ENCODE peak calls at places on chromosomes 1 and 21, in five cellular contexts. One of them, this sample, is unnamed.

GRCh38 chr1:86517336-86517735 is 29.5 kb upstream of the CLCA4 start:
- DNase-seq in IMR-90: no peak
- DNase-seq in NT2/D1: no peak
- DNase-seq in neuronal stem cell: no peak
- DNase-seq in cardiac muscle cell: no peak
- DNase-seq in this sample: no peak

GRCh38 chr1:193402032-193402431 is 215.6 kb upstream of the B3GALT2 start:
- DNase-seq in cardiac muscle cell: no peak
- DNase-seq in neuronal stem cell: no peak
- DNase-seq in IMR-90: no peak
- DNase-seq in NT2/D1: no peak
- DNase-seq in this sample: no peak

GRCh38 chr1:4084053-4084431 is 184.0 kb upstream of the C1orf174 start:
- DNase-seq in NT2/D1: no peak
- DNase-seq in IMR-90: no peak
- DNase-seq in neuronal stem cell: no peak
- DNase-seq in cardiac muscle cell: no peak
- DNase-seq in this sample: no peak

GRCh38 chr1:27862004-27862403 is 10.3 kb upstream of the THEMIS2 start:
- DNase-seq in IMR-90: no peak
- DNase-seq in NT2/D1: no peak
- DNase-seq in neuronal stem cell: no peak
- DNase-seq in cardiac muscle cell: no peak
- DNase-seq in this sample: no peak

GRCh38 chr1:182229907-182230522 is 161.6 kb downstream of the GLUL start:
- DNase-seq in IMR-90: no peak
- DNase-seq in NT2/D1: no peak
- DNase-seq in neuronal stem cell: peak; percentile 18
- DNase-seq in cardiac muscle cell: no peak
- DNase-seq in this sample: no peak

GRCh38 chr1:221230605-221231004 is 351.4 kb downstream of the HLX start:
- DNase-seq in cardiac muscle cell: no peak
- DNase-seq in NT2/D1: no peak
- DNase-seq in IMR-90: peak; percentile 37
- DNase-seq in neuronal stem cell: no peak
- DNase-seq in this sample: no peak

GRCh38 chr21:45551316-45551715 is 9.1 kb upstream of the SLC19A1 start:
- DNase-seq in cardiac muscle cell: peak; percentile 60
- DNase-seq in IMR-90: peak; percentile 91
- DNase-seq in NT2/D1: no peak
- DNase-seq in neuronal stem cell: no peak
- DNase-seq in this sample: no peak

GRCh38 chr1:203508463-203508862 is 14.5 kb downstream of the OPTC start:
- DNase-seq in neuronal stem cell: no peak
- DNase-seq in IMR-90: no peak
- DNase-seq in cardiac muscle cell: no peak
- DNase-seq in NT2/D1: no peak
- DNase-seq in this sample: no peak

GRCh38 chr1:39755965-39756659 is 15.0 kb downstream of the OXCT2 start:
- DNase-seq in NT2/D1: no peak
- DNase-seq in cardiac muscle cell: no peak
- DNase-seq in neuronal stem cell: no peak
- DNase-seq in IMR-90: no peak
- DNase-seq in this sample: no peak

GRCh38 chr21:37045139-37045538 is 27.7 kb downstream of the PIGP start:
- DNase-seq in cardiac muscle cell: no peak
- DNase-seq in NT2/D1: no peak
- DNase-seq in IMR-90: no peak
- DNase-seq in neuronal stem cell: no peak
- DNase-seq in this sample: no peak

GRCh38 chr1:59272507-59272906 is 24.4 kb upstream of the FGGY start:
- DNase-seq in IMR-90: peak; percentile 75
- DNase-seq in cardiac muscle cell: peak; percentile 34
- DNase-seq in neuronal stem cell: no peak
- DNase-seq in NT2/D1: no peak
- DNase-seq in this sample: no peak

GRCh38 chr1:41773842-41774241 is 144.9 kb downstream of the HIVEP3 start:
- DNase-seq in NT2/D1: no peak
- DNase-seq in neuronal stem cell: no peak
- DNase-seq in cardiac muscle cell: no peak
- DNase-seq in IMR-90: no peak
- DNase-seq in this sample: no peak

GRCh38 chr1:192539450-192540132 is 36.0 kb upstream of the RGS1 start:
- DNase-seq in cardiac muscle cell: peak; percentile 98
- DNase-seq in NT2/D1: peak; percentile 59
- DNase-seq in IMR-90: peak; percentile 98
- DNase-seq in neuronal stem cell: peak; percentile 69
- DNase-seq in this sample: no peak

GRCh38 chr1:205187420-205187819 is 24.1 kb downstream of the DSTYK start:
- DNase-seq in neuronal stem cell: no peak
- DNase-seq in NT2/D1: no peak
- DNase-seq in IMR-90: no peak
- DNase-seq in cardiac muscle cell: no peak
- DNase-seq in this sample: no peak

GRCh38 chr1:30617161-30617560 is 106.2 kb downstream of the MATN1 start:
- DNase-seq in neuronal stem cell: no peak
- DNase-seq in cardiac muscle cell: no peak
- DNase-seq in NT2/D1: no peak
- DNase-seq in IMR-90: no peak
- DNase-seq in this sample: no peak

GRCh38 chr21:16193758-16194606 is 464.2 kb downstream of the USP25 start:
- DNase-seq in cardiac muscle cell: peak; percentile 87
- DNase-seq in IMR-90: peak; percentile 79
- DNase-seq in NT2/D1: peak; percentile 48
- DNase-seq in neuronal stem cell: peak; percentile 81
- DNase-seq in this sample: no peak

GRCh38 chr1:232805269-232806070 is at the start of gene MAP10:
- DNase-seq in IMR-90: peak; percentile 71
- DNase-seq in cardiac muscle cell: peak; percentile 85
- DNase-seq in neuronal stem cell: peak; percentile 74
- DNase-seq in NT2/D1: no peak
- DNase-seq in this sample: peak; percentile 79

GRCh38 chr1:172905452-172905851 is 145.3 kb downstream of the TNFSF18 start:
- DNase-seq in neuronal stem cell: no peak
- DNase-seq in NT2/D1: no peak
- DNase-seq in cardiac muscle cell: no peak
- DNase-seq in IMR-90: peak; percentile 73
- DNase-seq in this sample: no peak

GRCh38 chr21:41733951-41734689 is 32.7 kb downstream of the RIPK4 start:
- DNase-seq in NT2/D1: no peak
- DNase-seq in cardiac muscle cell: no peak
- DNase-seq in neuronal stem cell: no peak
- DNase-seq in IMR-90: no peak
- DNase-seq in this sample: no peak

GRCh38 chr21:41737656-41738324 is 29.1 kb downstream of the RIPK4 start:
- DNase-seq in IMR-90: no peak
- DNase-seq in neuronal stem cell: no peak
- DNase-seq in NT2/D1: no peak
- DNase-seq in cardiac muscle cell: no peak
- DNase-seq in this sample: peak; percentile 10

GRCh38 chr21:41739936-41740335 is 26.9 kb downstream of the RIPK4 start:
- DNase-seq in NT2/D1: no peak
- DNase-seq in neuronal stem cell: no peak
- DNase-seq in IMR-90: no peak
- DNase-seq in cardiac muscle cell: no peak
- DNase-seq in this sample: no peak

GRCh38 chr21:41739011-41739410 is 27.8 kb downstream of the RIPK4 start:
- DNase-seq in NT2/D1: no peak
- DNase-seq in cardiac muscle cell: no peak
- DNase-seq in neuronal stem cell: no peak
- DNase-seq in IMR-90: no peak
- DNase-seq in this sample: no peak

DNA sequence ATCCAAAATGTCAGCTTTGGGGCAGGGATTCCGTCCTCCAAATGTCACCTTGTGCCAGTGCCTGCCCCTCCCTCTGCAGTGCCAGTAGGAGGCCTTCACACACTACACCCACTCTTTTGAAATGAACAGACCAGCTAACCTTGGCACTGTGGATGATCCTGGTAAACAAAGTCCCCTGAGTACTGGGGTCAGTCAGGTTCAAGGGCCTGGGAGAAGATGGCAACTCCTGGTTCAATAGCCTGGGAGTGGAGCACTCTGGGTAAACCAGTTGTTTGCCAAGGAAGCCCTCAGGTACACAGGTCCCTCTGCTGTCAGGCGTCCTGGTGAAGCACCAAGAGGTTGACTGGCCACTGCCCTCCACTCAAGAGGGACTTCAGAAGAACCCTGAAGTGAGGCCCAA is 30.4 kb downstream of the RIPK4 start:
- DNase-seq in IMR-90: no peak
- DNase-seq in NT2/D1: no peak
- DNase-seq in cardiac muscle cell: no peak
- DNase-seq in neuronal stem cell: no peak
- DNase-seq in this sample: no peak
- H3K9me3 ChIP-seq in IMR-90: peaks cover 10% of the 10 kb centered on the region
- H3K9me3 ChIP-seq in NT2/D1: peaks cover 35% of the 10 kb centered on the region
- H3K9me3 ChIP-seq in cardiac muscle cell: no peaks in the 10 kb centered on the region
- H3K9me3 ChIP-seq in neuronal stem cell: peaks cover 8% of the 10 kb centered on the region
- H3K9me3 ChIP-seq in this sample: peaks cover 12% of the 10 kb centered on the region

GRCh38 chr1:1973716-1974642 is 29.6 kb downstream of the CFAP74 start:
- DNase-seq in neuronal stem cell: no peak
- DNase-seq in cardiac muscle cell: no peak
- DNase-seq in IMR-90: no peak
- DNase-seq in NT2/D1: no peak
- DNase-seq in this sample: no peak
- H3K9me3 ChIP-seq in neuronal stem cell: peaks cover 7% of the 10 kb centered on the region
- H3K9me3 ChIP-seq in cardiac muscle cell: no peaks in the 10 kb centered on the region
- H3K9me3 ChIP-seq in IMR-90: peaks cover 4% of the 10 kb centered on the region
- H3K9me3 ChIP-seq in NT2/D1: no peaks in the 10 kb centered on the region
- H3K9me3 ChIP-seq in this sample: no peaks in the 10 kb centered on the region

DNA sequence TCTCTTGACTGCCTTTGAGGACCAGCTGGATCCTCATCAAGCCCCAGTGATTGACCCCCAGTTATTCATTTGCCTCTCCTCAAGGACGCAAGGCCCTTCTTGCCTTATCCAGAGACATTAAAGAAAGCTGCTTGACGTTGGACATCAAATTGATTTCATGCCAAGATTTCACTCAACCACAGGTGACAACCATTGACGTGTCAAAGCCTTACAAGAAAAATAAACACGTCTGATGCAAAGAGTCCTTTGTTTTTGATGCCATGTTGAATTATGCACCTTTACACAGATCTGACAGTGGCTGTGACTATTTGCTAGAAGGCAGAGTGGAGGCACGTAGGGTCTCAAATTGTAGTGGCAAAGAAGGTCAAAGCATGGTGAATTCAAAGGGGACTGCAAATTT is 666.2 kb upstream of the CAMK1G start:
- DNase-seq in NT2/D1: no peak
- DNase-seq in neuronal stem cell: no peak
- DNase-seq in cardiac muscle cell: no peak
- DNase-seq in IMR-90: no peak
- DNase-seq in this sample: no peak
- H3K9me3 ChIP-seq in NT2/D1: no peaks in the 10 kb centered on the region
- H3K9me3 ChIP-seq in neuronal stem cell: no peaks in the 10 kb centered on the region
- H3K9me3 ChIP-seq in cardiac muscle cell: no peaks in the 10 kb centered on the region
- H3K9me3 ChIP-seq in IMR-90: peaks cover 3% of the 10 kb centered on the region
- H3K9me3 ChIP-seq in this sample: no peaks in the 10 kb centered on the region

DNA sequence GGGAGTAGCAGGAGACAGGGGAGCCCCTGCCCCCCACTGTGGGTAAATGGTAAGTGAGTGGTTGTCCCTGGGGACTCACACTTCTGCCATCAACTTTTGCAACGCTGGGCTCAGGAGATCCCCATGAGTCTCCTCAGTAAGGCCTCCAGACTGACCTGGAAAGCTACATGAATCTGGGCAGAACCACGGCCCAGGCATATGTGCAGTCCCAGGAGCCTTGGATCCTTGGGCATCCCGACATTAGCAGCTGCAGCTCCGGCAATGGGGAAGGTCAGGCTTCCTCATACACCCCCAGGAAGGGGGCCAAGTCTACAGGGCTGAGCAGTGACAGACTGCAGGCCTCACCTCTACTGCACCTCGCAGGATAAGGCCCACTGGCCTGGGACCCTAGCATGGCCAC is 868.7 kb upstream of the ADGRL4 start:
- DNase-seq in neuronal stem cell: no peak
- DNase-seq in IMR-90: no peak
- DNase-seq in cardiac muscle cell: no peak
- DNase-seq in NT2/D1: no peak
- DNase-seq in this sample: no peak
- H3K9me3 ChIP-seq in neuronal stem cell: no peaks in the 10 kb centered on the region
- H3K9me3 ChIP-seq in IMR-90: peaks cover 2% of the 10 kb centered on the region
- H3K9me3 ChIP-seq in cardiac muscle cell: no peaks in the 10 kb centered on the region
- H3K9me3 ChIP-seq in NT2/D1: peaks cover 6% of the 10 kb centered on the region
- H3K9me3 ChIP-seq in this sample: no peaks in the 10 kb centered on the region

DNA sequence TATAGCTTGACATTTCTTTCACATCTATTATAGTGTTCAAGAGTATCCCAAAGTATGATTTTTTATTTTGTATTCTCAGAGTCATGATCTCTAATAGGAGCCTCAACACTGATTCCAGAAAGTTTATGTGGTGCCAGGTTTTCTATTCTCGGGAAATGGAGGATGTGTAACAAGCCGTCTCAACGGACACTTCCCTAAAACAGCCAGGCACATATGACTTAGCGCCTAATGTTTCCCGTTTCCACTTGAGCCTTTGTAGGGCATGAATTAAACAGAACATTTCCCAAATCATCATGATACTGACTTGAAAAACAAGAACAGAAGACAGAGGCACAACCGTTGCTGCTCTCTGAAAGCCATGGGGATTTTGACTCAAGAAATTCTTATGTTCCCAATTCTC is 8.0 kb downstream of the CYYR1 start:
- DNase-seq in cardiac muscle cell: no peak
- DNase-seq in neuronal stem cell: no peak
- DNase-seq in IMR-90: no peak
- DNase-seq in NT2/D1: no peak
- DNase-seq in this sample: no peak
- H3K9me3 ChIP-seq in cardiac muscle cell: no peaks in the 10 kb centered on the region
- H3K9me3 ChIP-seq in neuronal stem cell: no peaks in the 10 kb centered on the region
- H3K9me3 ChIP-seq in IMR-90: no peaks in the 10 kb centered on the region
- H3K9me3 ChIP-seq in NT2/D1: peaks cover 6% of the 10 kb centered on the region
- H3K9me3 ChIP-seq in this sample: no peaks in the 10 kb centered on the region

DNA sequence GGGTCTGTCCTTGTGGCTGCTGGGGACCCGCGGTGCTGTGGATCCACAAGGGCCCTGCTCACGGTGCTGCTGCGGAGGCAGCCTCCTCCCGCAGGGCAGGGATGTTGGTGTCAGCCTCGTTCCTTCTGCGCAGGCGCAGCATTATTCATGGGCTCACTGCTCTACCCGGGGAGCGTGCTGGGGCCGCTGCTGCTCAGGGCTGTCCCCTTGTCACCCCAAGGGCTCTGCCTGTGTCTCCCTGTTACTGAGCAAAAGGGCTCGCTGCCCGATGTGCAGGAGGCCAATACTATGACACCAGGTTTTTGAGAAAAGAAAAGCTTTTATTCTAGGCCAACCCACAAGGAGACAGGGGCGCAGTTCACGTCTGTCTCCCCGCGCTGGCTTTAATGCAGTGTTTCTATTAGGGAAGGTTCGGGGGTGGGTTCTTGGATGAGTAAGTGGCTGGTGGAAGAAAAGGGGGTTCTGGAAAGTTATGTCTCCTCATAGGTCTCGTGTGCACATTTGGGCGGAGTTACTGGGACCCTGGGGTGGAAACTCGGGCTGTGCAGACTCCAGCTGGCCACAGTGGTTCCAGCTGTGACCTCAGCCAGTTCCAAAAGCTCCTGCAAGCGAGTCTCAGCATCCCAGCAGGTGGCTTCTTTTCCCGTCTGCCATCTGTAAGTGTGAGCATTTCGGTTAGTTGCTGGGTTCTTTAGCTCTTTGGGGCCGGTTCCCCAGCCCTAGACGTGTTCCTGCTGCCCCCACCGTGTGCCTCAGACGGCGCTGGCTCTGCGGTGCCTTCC is 40.8 kb upstream of the LRRC3 start:
- DNase-seq in neuronal stem cell: no peak
- DNase-seq in cardiac muscle cell: no peak
- DNase-seq in IMR-90: no peak
- DNase-seq in NT2/D1: no peak
- DNase-seq in this sample: no peak
- H3K9me3 ChIP-seq in neuronal stem cell: peaks cover 19% of the 10 kb centered on the region
- H3K9me3 ChIP-seq in cardiac muscle cell: no peaks in the 10 kb centered on the region
- H3K9me3 ChIP-seq in IMR-90: peaks cover 26% of the 10 kb centered on the region
- H3K9me3 ChIP-seq in NT2/D1: peaks cover 12% of the 10 kb centered on the region
- H3K9me3 ChIP-seq in this sample: no peaks in the 10 kb centered on the region